ENCODE peak calls at places on chromosome 13, in six cellular contexts. C is foreskin keratinocyte, Z is fibroblast of the aortic adventitia, F is brain microvascular endothelial cell, E is mesothelial cell of epicardium, O is K562. V is an unnamed sample.

GRCh38 chr13:87903568-87903967 is 232.4 kb downstream of the SLITRK5 start:
- DNase-seq in C (no peak), Z (no peak), F (no peak), E (no peak), O (no peak), V (no peak)

GRCh38 chr13:55069746-55070145 is 2041.1 kb downstream of the OLFM4 start:
- DNase-seq in C (peak), Z (no peak), F (no peak), E (no peak), O (no peak), V (no peak)

GRCh38 chr13:21837841-21838551 is 167.1 kb downstream of the FGF9 start:
- DNase-seq in C (no peak), Z (peak), F (no peak), E (no peak), O (no peak), V (no peak)

GRCh38 chr13:41458939-41459753 is 1.8 kb downstream of the RGCC start:
- DNase-seq in C (no peak), Z (peak), F (peak), E (no peak), O (peak), V (no peak)

GRCh38 chr13:24362435-24362951 is 53.1 kb downstream of the C1QTNF9 start:
- DNase-seq in C (no peak), Z (no peak), F (no peak), E (no peak), O (no peak), V (no peak)

GRCh38 chr13:77001963-77002587 is 10.2 kb downstream of the CLN5 start:
- DNase-seq in C (no peak), Z (no peak), F (no peak), E (no peak), O (no peak), V (no peak)

GRCh38 chr13:39148513-39148961 is 110.3 kb downstream of the NHLRC3 start:
- DNase-seq in C (peak), Z (peak), F (peak), E (no peak), O (no peak), V (no peak)

GRCh38 chr13:98411013-98411412 is 165.9 kb downstream of the STK24 start:
- DNase-seq in C (no peak), Z (no peak), F (no peak), E (no peak), O (no peak), V (no peak)

GRCh38 chr13:33636955-33637670 is 180.8 kb upstream of the RFC3 start:
- DNase-seq in C (no peak), Z (no peak), F (no peak), E (no peak), O (no peak), V (no peak)

GRCh38 chr13:73849292-73849691 is 284.9 kb downstream of the KLF12 start:
- DNase-seq in C (no peak), Z (peak), F (peak), E (no peak), O (no peak), V (no peak)

GRCh38 chr13:18998389-18998788 is 183.2 kb downstream of the TUBA3C start:
- DNase-seq in C (no peak), Z (no peak), F (no peak), E (no peak), O (no peak), V (no peak)

GRCh38 chr13:111506131-111506530 is 185.7 kb downstream of the TEX29 start:
- DNase-seq in C (no peak), Z (no peak), F (no peak), E (no peak), O (no peak), V (no peak)

GRCh38 chr13:27024062-27024461 is 147.5 kb downstream of the USP12 start:
- DNase-seq in C (no peak), Z (no peak), F (no peak), E (no peak), O (no peak), V (no peak)

GRCh38 chr13:27020415-27020814 is 151.2 kb downstream of the USP12 start:
- DNase-seq in C (no peak), Z (no peak), F (no peak), E (no peak), O (no peak), V (no peak)

GRCh38 chr13:27022571-27023311 is 148.9 kb downstream of the USP12 start:
- DNase-seq in C (peak), Z (peak), F (no peak), E (no peak), O (no peak), V (no peak)

GRCh38 chr13:27024781-27025492 is 146.7 kb downstream of the USP12 start:
- DNase-seq in C (no peak), Z (no peak), F (no peak), E (no peak), O (no peak), V (no peak)

DNA sequence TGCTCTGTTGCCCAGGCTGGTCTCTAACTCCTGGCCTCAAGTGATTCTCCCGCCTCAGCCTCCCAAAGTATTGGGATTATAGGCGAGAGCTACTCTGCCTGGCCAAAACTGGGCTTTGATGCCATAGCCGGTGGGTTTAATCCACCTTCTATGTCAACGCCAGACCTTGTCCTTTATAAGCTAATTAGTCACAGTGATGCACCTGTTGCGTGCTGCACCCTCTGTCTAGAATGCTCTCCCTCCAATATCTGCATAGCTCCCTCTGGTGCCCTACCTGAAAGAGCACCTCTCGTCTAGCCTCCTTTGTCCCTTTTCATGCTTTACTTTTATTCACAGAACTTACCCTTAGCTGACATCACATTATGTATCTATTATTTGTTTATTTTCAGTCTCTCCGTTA is 148.2 kb downstream of the USP12 start:
- DNase-seq in C (no peak), Z (no peak), F (no peak), E (no peak), O (no peak), V (no peak)
- TF ChIP-seq CTCF in C (no peak), Z (no peak), F (no peak), E (no peak), O (no peak), V (no peak)

GRCh38 chr13:91162180-91162579 is 185.3 kb upstream of the MIR17HG start:
- DNase-seq in C (no peak), Z (no peak), F (no peak), E (no peak), O (no peak), V (no peak)
- TF ChIP-seq CTCF in C (no peak), Z (no peak), F (no peak), E (no peak), O (no peak), V (no peak)

GRCh38 chr13:20129076-20129475 is 31.8 kb downstream of the GJA3 start:
- DNase-seq in C (no peak), Z (no peak), F (no peak), E (no peak), O (no peak), V (no peak)

GRCh38 chr13:20126460-20127262 is 34.2 kb downstream of the GJA3 start:
- DNase-seq in C (no peak), Z (no peak), F (no peak), E (no peak), O (no peak), V (no peak)

GRCh38 chr13:20127263-20127562 is 33.6 kb downstream of the GJA3 start:
- DNase-seq in C (no peak), Z (no peak), F (no peak), E (no peak), O (no peak), V (no peak)

GRCh38 chr13:20128459-20128927 is 32.4 kb downstream of the GJA3 start:
- DNase-seq in C (no peak), Z (no peak), F (no peak), E (no peak), O (no peak), V (no peak)

GRCh38 chr13:20127563-20128458 is 33.0 kb downstream of the GJA3 start:
- DNase-seq in C (no peak), Z (peak), F (no peak), E (no peak), O (no peak), V (peak)
- TF ChIP-seq CTCF in C (peak), Z (peak), F (peak), E (no peak), O (no peak), V (no peak)

GRCh38 chr13:75357576-75358295 is 124.2 kb downstream of the TBC1D4 start:
- DNase-seq in C (peak), Z (peak), F (peak), E (no peak), O (peak), V (no peak)
- TF ChIP-seq CTCF in C (peak), Z (peak), F (peak), E (peak), O (peak), V (no peak)

V was measured in activated B cell treated with CpG ODN at 0.5 μM for 24 hours.